ENCODE peak calls at places on chromosomes 4 and X, in ten cellular contexts. S is caudate nucleus; W is endodermal cell; I is HL-60; N is activated naive CD8-positive, alpha-beta T cell treated with anti-CD3 and anti-CD28 coated beads, Interleukin-2, amount 50 U/mL, for 24 hours; E is hypothalamus; G is mesothelial cell of epicardium; O is activated T-helper 1 cell treated with Interleukin-2 at 50 U/mL for 16 hours; B is mucosa of descending colon; P is SW480. T is an unnamed sample.

GRCh38 chrX:150935466-150935865 is 37.0 kb upstream of the CD99L2 start:
- DNase-seq in I (no peak), W (no peak), E (no peak), B (no peak), S (no peak), N (no peak), G (no peak), P (no peak), O (no peak), T (no peak)

GRCh38 chrX:115393271-115393670 is 103.8 kb downstream of the LUZP4 start:
- DNase-seq in P (peak; percentile 0), B (no peak), W (no peak), S (no peak), G (no peak), I (no peak), E (no peak), N (no peak), O (no peak), T (no peak)

GRCh38 chr4:1196421-1197183 is 24.2 kb upstream of the SPON2 start:
- DNase-seq in E (no peak), N (no peak), O (no peak), G (peak; percentile 32), B (peak; percentile 12), S (no peak), P (no peak), W (peak; percentile 40), I (no peak), T (no peak)

GRCh38 chr4:173821851-173822250 is 291.8 kb upstream of the HAND2 start:
- DNase-seq in S (no peak), G (no peak), E (no peak), W (no peak), I (no peak), N (no peak), B (no peak), O (no peak), P (no peak), T (no peak)

GRCh38 chr4:1213336-1213995 is 35.5 kb downstream of the CTBP1 start:
- DNase-seq in O (no peak), P (no peak), N (no peak), W (no peak), I (no peak), B (no peak), S (no peak), G (no peak), E (no peak), T (no peak)

GRCh38 chrX:80223922-80224579 is 196.2 kb upstream of the TENT5D start:
- DNase-seq in G (no peak), S (no peak), I (peak; percentile 94), N (no peak), W (peak; percentile 63), O (no peak), B (no peak), E (no peak), P (no peak), T (no peak)

GRCh38 chr4:141913928-141914327 is 277.5 kb downstream of the IL15 start:
- DNase-seq in S (no peak), N (no peak), P (no peak), O (no peak), I (no peak), G (no peak), E (no peak), B (no peak), W (no peak), T (no peak)

GRCh38 chr4:26522478-26522877 is 32.2 kb upstream of the CCKAR start:
- DNase-seq in G (no peak), N (no peak), W (no peak), P (no peak), O (no peak), I (no peak), B (no peak), S (no peak), E (no peak), T (no peak)

GRCh38 chr4:141538001-141538400 is 98.4 kb upstream of the IL15 start:
- DNase-seq in P (no peak), B (no peak), W (no peak), I (no peak), N (no peak), G (no peak), S (no peak), E (no peak), O (no peak), T (no peak)

GRCh38 chrX:153775293-153775595 is 5.6 kb upstream of the SRPK3 start:
- DNase-seq in N (no peak), W (no peak), E (no peak), B (no peak), G (no peak), O (no peak), S (no peak), I (no peak), P (no peak), T (no peak)

GRCh38 chrX:129831486-129831885 is 12.2 kb downstream of the ZDHHC9 start:
- DNase-seq in B (no peak), O (no peak), G (no peak), W (no peak), S (peak; percentile 27), P (peak; percentile 60), E (peak; percentile 3), N (no peak), I (no peak), T (no peak)

GRCh38 chr4:61027939-61028338 is 172.2 kb upstream of the ADGRL3 start:
- DNase-seq in S (no peak), P (no peak), I (no peak), W (no peak), G (no peak), O (no peak), E (no peak), B (no peak), N (no peak), T (no peak)

GRCh38 chrX:132594129-132594528 is 105.3 kb upstream of the MBNL3 start:
- DNase-seq in N (no peak), I (no peak), W (no peak), S (no peak), P (no peak), E (no peak), O (no peak), G (no peak), B (no peak), T (no peak)

GRCh38 chr4:187084696-187085095 is 361.0 kb upstream of the FAT1 start:
- DNase-seq in S (no peak), G (no peak), B (no peak), O (no peak), E (no peak), W (no peak), N (no peak), P (peak; percentile 83), I (no peak), T (no peak)

GRCh38 chr4:188297873-188298272 is 158.6 kb downstream of the TRIML1 start:
- DNase-seq in O (no peak), P (no peak), G (no peak), B (no peak), W (no peak), I (no peak), N (no peak), S (no peak), E (no peak), T (no peak)

GRCh38 chr4:185713272-185713671 is 98.7 kb downstream of the SORBS2 start:
- DNase-seq in G (no peak), E (no peak), P (no peak), W (no peak), I (no peak), O (no peak), B (no peak), N (no peak), S (no peak), T (no peak)